ENCODE peak calls at places on chromosomes 7 and 10, in seven cellular contexts. One of them, this sample, is unnamed.

GRCh38 chr7:87253589-87254087 is 34.1 kb upstream of the TMEM243 start:
- DNase-seq in transverse colon: no peak
- DNase-seq in stimulated activated CD4-positive, alpha-beta T cell treated with anti-CD3 and anti-CD28 coated beads, Interleukin-1b, Interleukin-23, amount 100 ng/mL, for 1 hour: no peak
- DNase-seq in NB4: no peak
- DNase-seq in upper lobe of left lung: no peak
- DNase-seq in EH: no peak
- DNase-seq in HCT116: no peak
- DNase-seq in this sample: no peak

GRCh38 chr10:28580825-28581224 is 47.9 kb downstream of the WAC start:
- DNase-seq in transverse colon: no peak
- DNase-seq in stimulated activated CD4-positive, alpha-beta T cell treated with anti-CD3 and anti-CD28 coated beads, Interleukin-1b, Interleukin-23, amount 100 ng/mL, for 1 hour: no peak
- DNase-seq in NB4: no peak
- DNase-seq in upper lobe of left lung: no peak
- DNase-seq in EH: peak; percentile 14
- DNase-seq in HCT116: no peak
- DNase-seq in this sample: no peak

GRCh38 chr7:128902761-128903585 is 7.5 kb downstream of the KCP start:
- DNase-seq in transverse colon: peak; percentile 60
- DNase-seq in stimulated activated CD4-positive, alpha-beta T cell treated with anti-CD3 and anti-CD28 coated beads, Interleukin-1b, Interleukin-23, amount 100 ng/mL, for 1 hour: no peak
- DNase-seq in NB4: no peak
- DNase-seq in upper lobe of left lung: no peak
- DNase-seq in EH: peak; percentile 34
- DNase-seq in HCT116: no peak
- DNase-seq in this sample: no peak

GRCh38 chr7:914521-915194 is 38.3 kb downstream of the GET4 start:
- DNase-seq in transverse colon: no peak
- DNase-seq in stimulated activated CD4-positive, alpha-beta T cell treated with anti-CD3 and anti-CD28 coated beads, Interleukin-1b, Interleukin-23, amount 100 ng/mL, for 1 hour: no peak
- DNase-seq in NB4: no peak
- DNase-seq in upper lobe of left lung: no peak
- DNase-seq in EH: no peak
- DNase-seq in HCT116: no peak
- DNase-seq in this sample: no peak

GRCh38 chr7:106858618-106859532 is 6.2 kb upstream of the PIK3CG start:
- DNase-seq in transverse colon: peak; percentile 31
- DNase-seq in stimulated activated CD4-positive, alpha-beta T cell treated with anti-CD3 and anti-CD28 coated beads, Interleukin-1b, Interleukin-23, amount 100 ng/mL, for 1 hour: no peak
- DNase-seq in NB4: no peak
- DNase-seq in upper lobe of left lung: peak; percentile 48
- DNase-seq in EH: peak; percentile 9
- DNase-seq in HCT116: no peak
- DNase-seq in this sample: no peak

GRCh38 chr10:71396084-71396713 is 521 bp upstream of the CDH23 start:
- DNase-seq in transverse colon: peak; percentile 42
- DNase-seq in stimulated activated CD4-positive, alpha-beta T cell treated with anti-CD3 and anti-CD28 coated beads, Interleukin-1b, Interleukin-23, amount 100 ng/mL, for 1 hour: no peak
- DNase-seq in NB4: no peak
- DNase-seq in upper lobe of left lung: peak; percentile 30
- DNase-seq in EH: peak; percentile 8
- DNase-seq in HCT116: no peak
- DNase-seq in this sample: no peak

GRCh38 chr10:106978746-106979145 is 185.8 kb downstream of the SORCS1 start:
- DNase-seq in transverse colon: no peak
- DNase-seq in stimulated activated CD4-positive, alpha-beta T cell treated with anti-CD3 and anti-CD28 coated beads, Interleukin-1b, Interleukin-23, amount 100 ng/mL, for 1 hour: no peak
- DNase-seq in NB4: no peak
- DNase-seq in upper lobe of left lung: no peak
- DNase-seq in EH: no peak
- DNase-seq in HCT116: no peak
- DNase-seq in this sample: no peak

GRCh38 chr7:120327054-120327453 is 54.1 kb downstream of the KCND2 start:
- DNase-seq in transverse colon: no peak
- DNase-seq in stimulated activated CD4-positive, alpha-beta T cell treated with anti-CD3 and anti-CD28 coated beads, Interleukin-1b, Interleukin-23, amount 100 ng/mL, for 1 hour: no peak
- DNase-seq in NB4: no peak
- DNase-seq in upper lobe of left lung: no peak
- DNase-seq in EH: no peak
- DNase-seq in HCT116: no peak
- DNase-seq in this sample: no peak

GRCh38 chr10:25405871-25406270 is 231.1 kb downstream of the GPR158 start:
- DNase-seq in transverse colon: no peak
- DNase-seq in stimulated activated CD4-positive, alpha-beta T cell treated with anti-CD3 and anti-CD28 coated beads, Interleukin-1b, Interleukin-23, amount 100 ng/mL, for 1 hour: no peak
- DNase-seq in NB4: no peak
- DNase-seq in upper lobe of left lung: no peak
- DNase-seq in EH: no peak
- DNase-seq in HCT116: no peak
- DNase-seq in this sample: no peak

This sample was measured in esophagus squamous epithelium.